ENCODE peak calls at places on chromosomes 12 and 14, in eight cellular contexts. One of them, this sample, is unnamed.
A peak's percentile ranks its signal among the peaks of the same experiment; 100 is the strongest.

GRCh38 chr12:102417055-102417454 is 63.3 kb downstream of the IGF1 start:
- DNase-seq in IMR-90: no peak
- DNase-seq in NB4: no peak
- DNase-seq in AG04450: no peak
- DNase-seq in GM13977: no peak
- DNase-seq in H9: no peak
- DNase-seq in activated B cell treated with CpG ODN at 0.5 μM for 24 hours: no peak
- DNase-seq in cardiac fibroblast: no peak
- DNase-seq in this sample: no peak

GRCh38 chr14:53956427-53957201 is at the start of gene BMP4:
- DNase-seq in IMR-90: peak; percentile 30
- DNase-seq in NB4: no peak
- DNase-seq in AG04450: no peak
- DNase-seq in GM13977: peak; percentile 64
- DNase-seq in H9: peak; percentile 95
- DNase-seq in activated B cell treated with CpG ODN at 0.5 μM for 24 hours: no peak
- DNase-seq in cardiac fibroblast: peak; percentile 70
- DNase-seq in this sample: no peak

GRCh38 chr14:89399594-89400068 is 17.4 kb downstream of the FOXN3 start:
- DNase-seq in IMR-90: peak; percentile 96
- DNase-seq in NB4: no peak
- DNase-seq in AG04450: peak; percentile 76
- DNase-seq in GM13977: no peak
- DNase-seq in H9: peak; percentile 72
- DNase-seq in activated B cell treated with CpG ODN at 0.5 μM for 24 hours: no peak
- DNase-seq in cardiac fibroblast: peak; percentile 91
- DNase-seq in this sample: peak; percentile 53

GRCh38 chr14:30656190-30656632 is 34.1 kb downstream of the SCFD1 start:
- DNase-seq in IMR-90: peak; percentile 26
- DNase-seq in NB4: peak; percentile 54
- DNase-seq in AG04450: no peak
- DNase-seq in GM13977: no peak
- DNase-seq in H9: peak; percentile 48
- DNase-seq in activated B cell treated with CpG ODN at 0.5 μM for 24 hours: no peak
- DNase-seq in cardiac fibroblast: peak; percentile 22
- DNase-seq in this sample: peak; percentile 26

GRCh38 chr14:23103581-23103980 is 1.2 kb downstream of the CIROP start:
- DNase-seq in IMR-90: no peak
- DNase-seq in NB4: no peak
- DNase-seq in AG04450: no peak
- DNase-seq in GM13977: no peak
- DNase-seq in H9: no peak
- DNase-seq in activated B cell treated with CpG ODN at 0.5 μM for 24 hours: no peak
- DNase-seq in cardiac fibroblast: no peak
- DNase-seq in this sample: no peak

GRCh38 chr14:99075771-99076370 is 196.1 kb downstream of the BCL11B start:
- DNase-seq in IMR-90: no peak
- DNase-seq in NB4: peak; percentile 88
- DNase-seq in AG04450: no peak
- DNase-seq in GM13977: no peak
- DNase-seq in H9: peak; percentile 5
- DNase-seq in activated B cell treated with CpG ODN at 0.5 μM for 24 hours: no peak
- DNase-seq in cardiac fibroblast: no peak
- DNase-seq in this sample: no peak

GRCh38 chr12:95548056-95548538 is 3.2 kb downstream of the USP44 start:
- DNase-seq in IMR-90: no peak
- DNase-seq in NB4: no peak
- DNase-seq in AG04450: no peak
- DNase-seq in GM13977: peak; percentile 32
- DNase-seq in H9: peak; percentile 61
- DNase-seq in activated B cell treated with CpG ODN at 0.5 μM for 24 hours: peak; percentile 46
- DNase-seq in cardiac fibroblast: no peak
- DNase-seq in this sample: peak; percentile 66

GRCh38 chr12:43029971-43030370 is 440.4 kb upstream of the PRICKLE1 start:
- DNase-seq in IMR-90: peak; percentile 45
- DNase-seq in NB4: no peak
- DNase-seq in AG04450: no peak
- DNase-seq in GM13977: no peak
- DNase-seq in H9: no peak
- DNase-seq in activated B cell treated with CpG ODN at 0.5 μM for 24 hours: no peak
- DNase-seq in cardiac fibroblast: no peak
- DNase-seq in this sample: no peak

GRCh38 chr12:67792185-67792584 is 143.6 kb downstream of the DYRK2 start:
- DNase-seq in IMR-90: no peak
- DNase-seq in NB4: no peak
- DNase-seq in AG04450: no peak
- DNase-seq in GM13977: no peak
- DNase-seq in H9: peak; percentile 45
- DNase-seq in activated B cell treated with CpG ODN at 0.5 μM for 24 hours: no peak
- DNase-seq in cardiac fibroblast: no peak
- DNase-seq in this sample: no peak

GRCh38 chr12:120536064-120536791 is 2.1 kb downstream of the RNF10 start:
- DNase-seq in IMR-90: no peak
- DNase-seq in NB4: no peak
- DNase-seq in AG04450: no peak
- DNase-seq in GM13977: peak; percentile 34
- DNase-seq in H9: no peak
- DNase-seq in activated B cell treated with CpG ODN at 0.5 μM for 24 hours: no peak
- DNase-seq in cardiac fibroblast: no peak
- DNase-seq in this sample: no peak

GRCh38 chr12:57734586-57734985 is 4.0 kb downstream of the AGAP2 start:
- DNase-seq in IMR-90: no peak
- DNase-seq in NB4: no peak
- DNase-seq in AG04450: no peak
- DNase-seq in GM13977: no peak
- DNase-seq in H9: no peak
- DNase-seq in activated B cell treated with CpG ODN at 0.5 μM for 24 hours: no peak
- DNase-seq in cardiac fibroblast: no peak
- DNase-seq in this sample: peak; percentile 43

GRCh38 chr14:33564774-33565630 is 385.9 kb downstream of the EGLN3 start:
- DNase-seq in IMR-90: peak; percentile 10
- DNase-seq in NB4: peak; percentile 57
- DNase-seq in AG04450: no peak
- DNase-seq in GM13977: peak; percentile 6
- DNase-seq in H9: peak; percentile 33
- DNase-seq in activated B cell treated with CpG ODN at 0.5 μM for 24 hours: no peak
- DNase-seq in cardiac fibroblast: peak; percentile 81
- DNase-seq in this sample: no peak

DNA sequence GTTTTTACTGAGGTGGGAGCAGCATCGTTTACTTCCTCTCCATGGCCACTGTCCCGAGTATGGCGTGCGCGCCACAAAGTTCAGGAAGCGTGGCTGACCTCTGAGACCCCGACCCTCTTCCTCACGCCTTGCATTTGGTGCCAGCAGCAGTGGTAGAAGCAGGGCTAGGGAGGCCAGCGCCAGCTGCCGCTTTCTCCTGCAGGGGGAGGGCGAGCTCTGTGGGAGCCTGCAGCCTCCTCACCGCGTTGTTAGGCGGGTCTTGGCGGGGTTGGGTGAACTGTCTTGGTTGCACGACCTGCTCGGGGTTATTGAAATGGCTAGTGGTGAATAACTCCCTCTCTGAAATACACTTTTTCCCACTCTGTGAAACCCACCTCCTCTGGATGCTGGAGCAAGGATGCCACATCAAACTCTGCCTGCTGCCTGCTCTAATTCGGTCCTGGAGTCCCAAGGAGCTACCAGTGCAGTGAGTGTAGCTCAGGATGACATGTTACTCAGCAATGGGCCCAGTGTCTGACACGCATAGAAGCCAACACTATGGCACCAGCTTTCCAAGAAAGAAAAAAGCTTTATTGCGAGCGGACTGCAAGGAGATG is 22.3 kb upstream of the TDRD9 start:
- DNase-seq in IMR-90: no peak
- DNase-seq in NB4: peak; percentile 28
- DNase-seq in AG04450: no peak
- DNase-seq in GM13977: no peak
- DNase-seq in H9: peak; percentile 76
- DNase-seq in activated B cell treated with CpG ODN at 0.5 μM for 24 hours: no peak
- DNase-seq in cardiac fibroblast: no peak
- DNase-seq in this sample: no peak
- TF ChIP-seq CTCF in IMR-90: no peak
- TF ChIP-seq CTCF in NB4: peak; percentile 22
- TF ChIP-seq CTCF in AG04450: peak; percentile 37
- TF ChIP-seq CTCF in GM13977: peak; percentile 35
- TF ChIP-seq CTCF in H9: peak; percentile 62
- TF ChIP-seq CTCF in activated B cell treated with CpG ODN at 0.5 μM for 24 hours: no peak
- TF ChIP-seq CTCF in cardiac fibroblast: peak; percentile 34
- TF ChIP-seq CTCF in this sample: peak; percentile 27

GRCh38 chr12:55822228-55822627 is 4.4 kb downstream of the ORMDL2 start:
- DNase-seq in IMR-90: no peak
- DNase-seq in NB4: no peak
- DNase-seq in AG04450: no peak
- DNase-seq in GM13977: no peak
- DNase-seq in H9: no peak
- DNase-seq in activated B cell treated with CpG ODN at 0.5 μM for 24 hours: no peak
- DNase-seq in cardiac fibroblast: no peak
- DNase-seq in this sample: no peak
- TF ChIP-seq CTCF in IMR-90: peak; percentile 34
- TF ChIP-seq CTCF in NB4: no peak
- TF ChIP-seq CTCF in AG04450: peak; percentile 43
- TF ChIP-seq CTCF in GM13977: no peak
- TF ChIP-seq CTCF in H9: peak; percentile 66
- TF ChIP-seq CTCF in activated B cell treated with CpG ODN at 0.5 μM for 24 hours: no peak
- TF ChIP-seq CTCF in cardiac fibroblast: peak; percentile 11
- TF ChIP-seq CTCF in this sample: peak; percentile 5

GRCh38 chr12:51889216-51890134 is 1.6 kb downstream of the ANKRD33 start:
- DNase-seq in IMR-90: no peak
- DNase-seq in NB4: no peak
- DNase-seq in AG04450: no peak
- DNase-seq in GM13977: no peak
- DNase-seq in H9: peak; percentile 44
- DNase-seq in activated B cell treated with CpG ODN at 0.5 μM for 24 hours: no peak
- DNase-seq in cardiac fibroblast: peak; percentile 46
- DNase-seq in this sample: peak; percentile 51
- TF ChIP-seq CTCF in IMR-90: peak; percentile 31
- TF ChIP-seq CTCF in NB4: peak; percentile 23
- TF ChIP-seq CTCF in AG04450: peak; percentile 39
- TF ChIP-seq CTCF in GM13977: no peak
- TF ChIP-seq CTCF in H9: peak; percentile 60
- TF ChIP-seq CTCF in activated B cell treated with CpG ODN at 0.5 μM for 24 hours: no peak
- TF ChIP-seq CTCF in cardiac fibroblast: peak; percentile 3
- TF ChIP-seq CTCF in this sample: peak; percentile 65

DNA sequence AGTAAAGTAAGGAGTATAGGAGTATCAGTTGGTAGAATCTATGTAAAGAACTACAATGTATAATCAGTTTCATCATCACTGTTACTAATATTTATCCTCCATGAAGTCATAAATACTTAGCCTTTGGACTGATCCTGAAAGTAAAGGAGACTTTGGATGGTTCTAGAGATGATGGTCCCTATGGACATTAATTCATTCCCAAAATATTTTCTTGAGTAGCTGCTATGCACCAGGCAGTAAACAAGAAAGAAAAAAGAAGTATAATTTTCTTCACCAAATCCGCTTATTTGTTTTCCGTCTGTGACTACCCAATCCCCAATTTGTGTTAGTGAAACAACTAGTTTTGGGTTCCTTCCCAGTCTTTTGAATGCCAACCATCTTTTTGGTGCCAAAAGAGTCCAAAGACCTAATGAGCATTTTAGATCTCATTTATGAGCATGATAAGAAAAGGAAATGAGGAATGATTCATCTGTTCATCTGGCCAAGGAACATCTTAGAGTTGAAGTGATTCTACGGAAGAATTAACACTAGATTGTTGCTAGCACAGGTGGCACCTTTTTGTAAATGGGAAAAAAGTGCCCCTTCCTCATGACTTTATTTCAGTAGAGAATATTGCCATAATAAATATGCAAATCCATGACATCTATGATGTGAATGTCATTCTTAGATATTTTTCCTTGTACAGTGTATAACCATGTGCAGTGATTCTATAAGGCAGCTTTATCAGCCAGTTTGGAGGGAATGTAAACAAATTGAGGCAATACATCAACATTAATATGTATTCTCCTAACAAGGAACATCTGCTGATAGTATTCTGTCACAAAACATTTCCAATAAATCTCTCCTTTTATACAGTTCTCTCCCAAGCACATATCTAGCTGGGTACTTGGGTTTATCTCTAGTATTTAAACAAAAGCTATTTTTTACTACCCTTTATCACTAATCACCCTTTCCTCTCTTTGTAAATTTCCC is 85.1 kb upstream of the CCDC91 start:
- DNase-seq in IMR-90: no peak
- DNase-seq in NB4: no peak
- DNase-seq in AG04450: no peak
- DNase-seq in GM13977: no peak
- DNase-seq in H9: no peak
- DNase-seq in activated B cell treated with CpG ODN at 0.5 μM for 24 hours: no peak
- DNase-seq in cardiac fibroblast: peak; percentile 54
- DNase-seq in this sample: no peak
- TF ChIP-seq CTCF in IMR-90: no peak
- TF ChIP-seq CTCF in NB4: no peak
- TF ChIP-seq CTCF in AG04450: no peak
- TF ChIP-seq CTCF in GM13977: no peak
- TF ChIP-seq CTCF in H9: no peak
- TF ChIP-seq CTCF in activated B cell treated with CpG ODN at 0.5 μM for 24 hours: no peak
- TF ChIP-seq CTCF in cardiac fibroblast: no peak
- TF ChIP-seq CTCF in this sample: no peak

GRCh38 chr14:36975834-36976233 is 196.6 kb downstream of the SLC25A21 start:
- DNase-seq in IMR-90: peak; percentile 25
- DNase-seq in NB4: peak; percentile 44
- DNase-seq in AG04450: no peak
- DNase-seq in GM13977: no peak
- DNase-seq in H9: no peak
- DNase-seq in activated B cell treated with CpG ODN at 0.5 μM for 24 hours: no peak
- DNase-seq in cardiac fibroblast: no peak
- DNase-seq in this sample: no peak
- TF ChIP-seq CTCF in IMR-90: no peak
- TF ChIP-seq CTCF in NB4: no peak
- TF ChIP-seq CTCF in AG04450: no peak
- TF ChIP-seq CTCF in GM13977: no peak
- TF ChIP-seq CTCF in H9: no peak
- TF ChIP-seq CTCF in activated B cell treated with CpG ODN at 0.5 μM for 24 hours: no peak
- TF ChIP-seq CTCF in cardiac fibroblast: no peak
- TF ChIP-seq CTCF in this sample: no peak

DNA sequence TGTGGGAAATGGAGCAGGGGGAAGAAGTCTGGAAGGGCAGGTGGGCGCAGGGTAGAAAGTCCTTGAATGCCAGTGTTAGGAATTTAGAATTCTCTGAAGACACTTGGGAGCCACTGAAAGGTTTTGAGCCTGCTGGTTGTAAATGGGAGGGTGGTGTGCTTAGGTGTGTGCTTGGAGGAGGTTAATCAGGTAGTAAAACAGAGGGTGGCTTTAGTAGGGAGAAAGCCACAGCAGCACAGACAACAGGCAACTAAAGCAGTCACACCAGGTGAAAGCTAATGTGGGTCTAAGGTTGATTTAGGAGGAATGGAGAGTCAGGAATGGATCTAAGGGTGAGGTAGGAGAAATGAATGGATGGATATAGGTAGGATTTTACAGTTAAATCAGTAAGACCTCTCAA is 385.0 kb downstream of the ZFP36L1 start:
- DNase-seq in IMR-90: no peak
- DNase-seq in NB4: no peak
- DNase-seq in AG04450: no peak
- DNase-seq in GM13977: no peak
- DNase-seq in H9: no peak
- DNase-seq in activated B cell treated with CpG ODN at 0.5 μM for 24 hours: no peak
- DNase-seq in cardiac fibroblast: no peak
- DNase-seq in this sample: no peak
- TF ChIP-seq CTCF in IMR-90: no peak
- TF ChIP-seq CTCF in NB4: no peak
- TF ChIP-seq CTCF in AG04450: no peak
- TF ChIP-seq CTCF in GM13977: no peak
- TF ChIP-seq CTCF in H9: no peak
- TF ChIP-seq CTCF in activated B cell treated with CpG ODN at 0.5 μM for 24 hours: no peak
- TF ChIP-seq CTCF in cardiac fibroblast: no peak
- TF ChIP-seq CTCF in this sample: no peak